ENCODE peak calls at places on chromosome 11, in seven cellular contexts. T is coronary artery, W is progenitor cell of endocrine pancreas, M is uterus, Q is AG04450, E is neural crest cell, K is osteocyte. V is an unnamed sample.

GRCh38 chr11:8038811-8039529 is 42.0 kb upstream of the TUB start:
- DNase-seq in E (no peak), K (peak), M (no peak), Q (no peak), T (peak), W (no peak), V (no peak)

GRCh38 chr11:128029219-128029722 is 558.1 kb downstream of the ETS1 start:
- DNase-seq in W (no peak), K (no peak), E (no peak), M (no peak), Q (no peak), T (no peak), V (no peak)

GRCh38 chr11:83674498-83674897 is 388.3 kb upstream of the CCDC90B start:
- DNase-seq in K (no peak), T (no peak), M (no peak), Q (no peak), W (no peak), E (no peak), V (no peak)

GRCh38 chr11:131146817-131147490 is 223.5 kb upstream of the NTM start:
- DNase-seq in Q (no peak), M (no peak), W (no peak), T (no peak), E (no peak), K (no peak), V (no peak)

GRCh38 chr11:117591316-117592039 is 205.5 kb downstream of the DSCAML1 start:
- DNase-seq in W (no peak), T (no peak), E (no peak), M (no peak), Q (no peak), K (no peak), V (no peak)

GRCh38 chr11:1523779-1524178 is 37.2 kb upstream of the MOB2 start:
- DNase-seq in W (no peak), E (no peak), Q (no peak), M (no peak), K (no peak), T (no peak), V (no peak)

GRCh38 chr11:59180168-59180567 is 8.2 kb downstream of the DTX4 start:
- DNase-seq in K (peak), E (peak), W (no peak), T (no peak), Q (no peak), M (no peak), V (no peak)

GRCh38 chr11:1354125-1354938 is 35.4 kb upstream of the BRSK2 start:
- DNase-seq in M (no peak), E (no peak), Q (no peak), K (no peak), W (no peak), T (no peak), V (no peak)

GRCh38 chr11:104073950-104074349 is 37.5 kb downstream of the DDI1 start:
- DNase-seq in T (no peak), W (no peak), Q (no peak), M (no peak), E (no peak), K (no peak), V (peak)

GRCh38 chr11:102573851-102574250 is 43.3 kb upstream of the MMP7 start:
- DNase-seq in K (no peak), T (no peak), Q (no peak), M (no peak), W (no peak), E (no peak), V (no peak)

GRCh38 chr11:61737636-61738386 is 14.6 kb upstream of the MYRF start:
- DNase-seq in T (no peak), M (no peak), W (no peak), K (no peak), Q (no peak), E (no peak), V (no peak)

GRCh38 chr11:61738776-61739175 is 13.7 kb upstream of the MYRF start:
- DNase-seq in K (no peak), M (no peak), E (no peak), W (no peak), T (no peak), Q (no peak), V (no peak)

GRCh38 chr11:61735391-61735790 is 17.0 kb upstream of the MYRF start:
- DNase-seq in W (no peak), Q (no peak), K (no peak), M (no peak), E (no peak), T (no peak), V (no peak)

GRCh38 chr11:61736310-61736709 is 16.1 kb upstream of the MYRF start:
- DNase-seq in T (no peak), E (no peak), K (no peak), W (no peak), M (no peak), Q (no peak), V (no peak)

DNA sequence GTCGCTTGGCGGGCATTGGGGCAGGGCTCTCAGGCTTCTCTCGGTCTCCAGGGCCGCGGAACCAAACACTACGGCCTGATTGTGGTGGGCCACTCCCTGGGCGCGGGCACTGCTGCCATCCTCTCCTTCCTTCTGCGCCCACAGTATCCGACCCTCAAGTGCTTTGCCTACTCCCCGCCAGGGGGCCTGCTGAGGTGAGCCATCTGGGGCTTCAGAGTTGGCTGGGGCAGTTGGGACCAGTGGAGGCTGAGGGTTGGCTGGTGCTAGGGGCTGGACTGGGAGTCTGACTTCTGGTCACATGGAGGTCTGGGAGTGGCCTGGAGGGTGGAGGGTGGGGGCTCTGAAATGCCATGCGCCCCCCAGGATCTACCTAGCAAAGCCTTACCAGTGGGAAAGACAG is 15.3 kb upstream of the MYRF start:
- DNase-seq in E (no peak), W (no peak), T (no peak), Q (no peak), K (no peak), M (no peak), V (no peak)
- TF ChIP-seq CTCF in E (no peak), W (no peak), T (no peak), Q (no peak), K (no peak), M (no peak), V (no peak)

GRCh38 chr11:65558785-65559509 is 788 bp upstream of the LTBP3 start:
- DNase-seq in W (no peak), K (no peak), E (no peak), M (peak), Q (no peak), T (peak), V (no peak)
- TF ChIP-seq CTCF in W (no peak), K (no peak), E (no peak), M (peak), Q (no peak), T (no peak), V (no peak)

GRCh38 chr11:37704791-37705190 is 1106.8 kb upstream of the RAG2 start:
- DNase-seq in E (no peak), Q (no peak), M (no peak), W (no peak), K (no peak), T (no peak), V (no peak)
- TF ChIP-seq CTCF in E (no peak), Q (no peak), M (no peak), W (no peak), K (no peak), T (no peak), V (no peak)

DNA sequence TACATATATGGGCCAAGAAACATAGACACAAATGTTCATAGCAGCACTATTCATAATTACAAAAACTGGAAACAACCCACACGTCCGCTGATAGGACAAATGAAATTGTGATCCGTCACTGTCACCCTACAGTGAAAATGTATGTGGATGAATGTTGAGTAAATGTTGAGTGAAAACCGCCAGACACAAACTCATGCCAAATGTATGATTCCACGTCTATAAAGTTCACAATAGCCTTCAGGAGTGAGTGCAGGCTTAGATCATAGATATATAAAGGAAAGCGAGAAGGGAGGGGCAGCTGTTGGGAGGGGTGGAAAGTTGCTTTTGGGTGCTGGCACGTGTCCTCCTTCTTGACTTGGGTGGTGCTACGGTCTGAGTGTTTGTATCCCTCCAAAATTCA is 33.6 kb downstream of the DBX1 start:
- DNase-seq in M (no peak), E (no peak), T (no peak), Q (no peak), W (no peak), K (no peak), V (no peak)
- TF ChIP-seq CTCF in M (no peak), E (no peak), T (no peak), Q (no peak), W (no peak), K (no peak), V (no peak)

GRCh38 chr11:2792376-2793250 is 92.8 kb upstream of the KCNQ1OT1 start:
- DNase-seq in T (peak), E (no peak), M (peak), Q (no peak), K (peak), W (no peak), V (no peak)

GRCh38 chr11:2789791-2790580 is 90.2 kb upstream of the KCNQ1OT1 start:
- DNase-seq in K (peak), W (peak), M (peak), E (no peak), T (peak), Q (no peak), V (no peak)

GRCh38 chr11:2791521-2792375 is 92.0 kb upstream of the KCNQ1OT1 start:
- DNase-seq in E (no peak), M (peak), W (no peak), T (peak), Q (no peak), K (peak), V (no peak)

GRCh38 chr11:2790581-2790925 is 90.8 kb upstream of the KCNQ1OT1 start:
- DNase-seq in T (peak), K (peak), W (peak), Q (no peak), E (no peak), M (peak), V (no peak)

GRCh38 chr11:2791139-2791520 is 91.3 kb upstream of the KCNQ1OT1 start:
- DNase-seq in K (peak), M (peak), Q (no peak), T (peak), E (no peak), W (no peak), V (no peak)
- TF ChIP-seq CTCF in K (no peak), M (no peak), Q (no peak), T (no peak), E (no peak), W (no peak), V (no peak)

GRCh38 chr11:70471254-70471653 is 72.9 kb downstream of the CTTN start:
- DNase-seq in T (no peak), E (peak), M (no peak), W (no peak), Q (no peak), K (no peak), V (peak)
- TF ChIP-seq CTCF in T (no peak), E (peak), M (no peak), W (peak), Q (peak), K (peak), V (peak)

GRCh38 chr11:81569999-81570398 is 1163.7 kb downstream of the FAM181B start:
- DNase-seq in E (no peak), Q (no peak), M (no peak), T (no peak), W (no peak), K (no peak), V (no peak)
- TF ChIP-seq CTCF in E (peak), Q (no peak), M (no peak), T (no peak), W (peak), K (no peak), V (no peak)

GRCh38 chr11:116353517-116353916 is 419.3 kb downstream of the BUD13 start:
- DNase-seq in K (no peak), Q (no peak), T (no peak), E (no peak), M (no peak), W (no peak), V (no peak)

GRCh38 chr11:116352881-116353280 is 419.9 kb downstream of the BUD13 start:
- DNase-seq in Q (no peak), W (no peak), T (no peak), E (no peak), K (no peak), M (no peak), V (no peak)

GRCh38 chr11:116360542-116360941 is 412.2 kb downstream of the BUD13 start:
- DNase-seq in M (no peak), Q (no peak), T (no peak), W (no peak), E (no peak), K (no peak), V (no peak)

GRCh38 chr11:116355104-116355503 is 417.7 kb downstream of the BUD13 start:
- DNase-seq in M (no peak), Q (no peak), W (no peak), E (no peak), K (no peak), T (no peak), V (no peak)

DNA sequence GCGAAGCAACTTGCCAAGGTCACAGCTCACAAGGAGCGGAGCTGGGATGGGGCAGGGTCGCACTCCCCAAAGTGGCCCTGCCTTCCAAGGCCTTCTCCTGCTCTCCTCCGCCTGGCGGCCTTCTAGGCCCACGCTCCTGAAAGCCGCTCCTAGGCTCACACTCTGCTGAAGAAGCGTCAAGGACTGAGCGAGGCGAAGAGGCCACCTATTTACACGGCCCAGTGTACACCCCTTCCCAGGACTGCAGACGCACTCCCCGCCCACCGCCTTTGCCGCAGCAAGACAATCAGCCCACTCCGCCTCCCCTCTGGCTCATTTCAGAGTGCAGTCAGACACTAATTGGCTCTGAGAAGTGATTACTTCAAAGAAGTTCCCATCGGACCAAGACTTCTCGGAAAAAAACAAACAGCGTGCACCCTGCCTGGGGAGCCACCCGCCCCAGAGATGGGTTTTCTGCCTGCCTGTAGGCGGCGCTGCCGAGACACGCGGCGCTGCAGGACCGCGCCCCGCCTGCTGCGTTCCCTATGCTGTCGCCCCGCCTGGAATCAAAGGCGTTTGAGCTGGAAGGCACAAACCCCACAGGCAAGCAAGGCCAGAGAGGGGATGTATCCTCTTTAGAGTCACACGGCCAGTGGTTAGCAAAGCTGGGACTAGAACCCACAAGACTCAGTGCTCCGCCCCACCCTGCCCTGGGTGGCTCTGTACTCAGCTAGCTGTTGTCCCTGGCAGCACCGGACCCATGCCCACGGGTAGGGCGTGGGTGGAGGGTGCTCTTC is 414.8 kb downstream of the BUD13 start:
- DNase-seq in W (peak), Q (no peak), E (peak), M (no peak), K (no peak), T (no peak), V (peak)
- TF ChIP-seq CTCF in W (peak), Q (peak), E (peak), M (no peak), K (peak), T (no peak), V (peak)

DNA sequence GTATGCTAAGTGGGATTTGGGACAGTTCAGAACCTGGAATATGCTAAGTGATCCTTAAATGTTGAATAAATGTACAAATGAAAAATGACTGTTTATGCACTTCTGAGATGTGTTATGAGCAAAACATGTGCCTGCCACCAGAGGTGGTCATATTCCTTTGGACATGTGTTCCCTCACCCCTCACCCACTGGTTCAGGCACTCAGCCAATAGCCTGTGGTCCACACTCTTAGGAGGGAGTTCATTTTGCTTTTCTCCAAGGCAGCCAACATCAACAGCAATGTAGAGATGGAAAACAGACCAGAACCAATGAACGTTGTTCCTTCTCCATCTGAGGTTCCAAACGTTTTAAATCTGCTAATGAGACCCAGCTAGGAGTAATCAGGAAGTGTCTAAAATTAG is 44.0 kb downstream of the RPUSD4 start:
- DNase-seq in M (no peak), T (no peak), E (no peak), K (no peak), W (no peak), Q (no peak), V (no peak)
- TF ChIP-seq CTCF in M (no peak), T (no peak), E (no peak), K (no peak), W (no peak), Q (no peak), V (no peak)

GRCh38 chr11:34625576-34625975 is 4.7 kb downstream of the EHF start:
- DNase-seq in T (no peak), Q (no peak), K (no peak), E (no peak), M (no peak), W (no peak), V (no peak)

GRCh38 chr11:34621876-34622275 is 983 bp downstream of the EHF start:
- DNase-seq in W (no peak), K (no peak), T (no peak), Q (no peak), E (no peak), M (no peak), V (no peak)

GRCh38 chr11:34623463-34623862 is 2.6 kb downstream of the EHF start:
- DNase-seq in T (no peak), Q (no peak), W (no peak), E (no peak), M (no peak), K (no peak), V (peak)

GRCh38 chr11:34626393-34626792 is 5.5 kb downstream of the EHF start:
- DNase-seq in T (no peak), M (no peak), K (no peak), E (no peak), W (no peak), Q (no peak), V (no peak)

GRCh38 chr11:34624069-34624468 is 3.2 kb downstream of the EHF start:
- DNase-seq in K (no peak), E (no peak), M (no peak), Q (no peak), T (no peak), W (no peak), V (peak)
- TF ChIP-seq CTCF in K (no peak), E (no peak), M (no peak), Q (no peak), T (no peak), W (no peak), V (no peak)